ENCODE peak calls at places on chromosomes 7 and 10, in ten cellular contexts. S, Z, A, C, D, Y, O, U, J and W are unnamed samples.
A peak's percentile ranks its signal among the peaks of the same experiment; 100 is the strongest.

GRCh38 chr7:15219758-15220157 is 317.2 kb upstream of the DGKB start:
- DNase-seq in S (no peak), Z (no peak), A (no peak), C (no peak), D (no peak), Y (no peak), O (no peak), U (no peak), J (no peak), W (no peak)

GRCh38 chr10:69403519-69403918 is 13.2 kb downstream of the TACR2 start:
- DNase-seq in S (peak; percentile 83), Z (no peak), A (no peak), C (no peak), D (no peak), Y (no peak), O (no peak), U (no peak), J (no peak), W (no peak)

GRCh38 chr7:70595741-70596574 is 536.0 kb upstream of the GALNT17 start:
- DNase-seq in S (no peak), Z (no peak), A (no peak), C (peak; percentile 27), D (no peak), Y (no peak), O (peak; percentile 45), U (peak; percentile 36), J (peak; percentile 86), W (peak; percentile 75)

GRCh38 chr7:50164552-50165220 is 71.6 kb upstream of the ZPBP start:
- DNase-seq in S (no peak), Z (no peak), A (no peak), C (no peak), D (no peak), Y (no peak), O (no peak), U (no peak), J (no peak), W (no peak)

GRCh38 chr7:137354361-137354760 is 10.8 kb upstream of the PTN start:
- DNase-seq in S (peak; percentile 55), Z (no peak), A (no peak), C (no peak), D (no peak), Y (no peak), O (no peak), U (peak; percentile 39), J (no peak), W (no peak)

GRCh38 chr10:17234541-17234940 is 6.5 kb downstream of the VIM start:
- DNase-seq in S (no peak), Z (no peak), A (no peak), C (no peak), D (no peak), Y (no peak), O (no peak), U (no peak), J (no peak), W (no peak)

GRCh38 chr10:18542832-18543231 is 108.6 kb downstream of the NSUN6 start:
- DNase-seq in S (peak; percentile 26), Z (no peak), A (no peak), C (no peak), D (no peak), Y (no peak), O (no peak), U (no peak), J (no peak), W (no peak)

GRCh38 chr7:152850420-152850819 is 90.9 kb downstream of the ACTR3B start:
- DNase-seq in S (no peak), Z (no peak), A (no peak), C (no peak), D (no peak), Y (no peak), O (no peak), U (no peak), J (no peak), W (no peak)

GRCh38 chr10:11145498-11145855 is 127.8 kb downstream of the CELF2 start:
- DNase-seq in S (no peak), Z (no peak), A (no peak), C (peak; percentile 58), D (no peak), Y (no peak), O (peak; percentile 55), U (peak; percentile 41), J (no peak), W (peak; percentile 81)

GRCh38 chr7:45886931-45887667 is 1.2 kb upstream of the IGFBP1 start:
- DNase-seq in S (no peak), Z (no peak), A (no peak), C (no peak), D (no peak), Y (no peak), O (no peak), U (no peak), J (no peak), W (no peak)

GRCh38 chr7:111486472-111487142 is 75.7 kb downstream of the IMMP2L start:
- DNase-seq in S (peak; percentile 77), Z (no peak), A (peak; percentile 19), C (peak; percentile 53), D (no peak), Y (peak; percentile 74), O (no peak), U (peak; percentile 65), J (no peak), W (peak; percentile 42)

GRCh38 chr10:62726142-62726541 is 78.4 kb upstream of the ADO start:
- DNase-seq in S (no peak), Z (no peak), A (no peak), C (no peak), D (no peak), Y (no peak), O (no peak), U (no peak), J (no peak), W (peak; percentile 80)

GRCh38 chr10:13016413-13016812 is 14.9 kb upstream of the CCDC3 start:
- DNase-seq in S (no peak), Z (no peak), A (no peak), C (no peak), D (no peak), Y (no peak), O (no peak), U (no peak), J (no peak), W (no peak)

GRCh38 chr10:25018703-25019102 is 2.3 kb downstream of the THNSL1 start:
- DNase-seq in S (no peak), Z (no peak), A (no peak), C (no peak), D (no peak), Y (no peak), O (no peak), U (no peak), J (no peak), W (no peak)
- TF ChIP-seq CTCF in S (no peak), Z (no peak), A (no peak), C (no peak), D (no peak), Y (no peak), O (no peak), U (no peak), J (no peak), W (no peak)

GRCh38 chr7:2104107-2104710 is 128.5 kb downstream of the MAD1L1 start:
- DNase-seq in S (peak; percentile 93), Z (no peak), A (no peak), C (no peak), D (peak; percentile 90), Y (peak; percentile 81), O (peak; percentile 90), U (peak; percentile 89), J (peak; percentile 95), W (peak; percentile 72)
- H3K4me3 ChIP-seq in S (no peak overlapping the region), Z (no peak overlapping the region), A (no peak overlapping the region), C (no peak overlapping the region), D (peak overlapping the region; percentile 44), Y (no peak overlapping the region), O (peak overlapping the region; percentile 9), U (no peak overlapping the region), J (no peak overlapping the region), W (no peak overlapping the region)

GRCh38 chr10:110872145-110872983 is 636 bp downstream of the PDCD4 start:
- DNase-seq in S (peak; percentile 93), Z (no peak), A (no peak), C (peak; percentile 50), D (peak; percentile 63), Y (peak; percentile 88), O (peak; percentile 86), U (peak; percentile 90), J (peak; percentile 92), W (peak; percentile 88)
- TF ChIP-seq CTCF in S (peak; percentile 27), Z (no peak), A (peak; percentile 33), C (no peak), D (no peak), Y (peak; percentile 15), O (peak; percentile 12), U (peak; percentile 54), J (peak; percentile 57), W (peak; percentile 3)

GRCh38 chr10:29590598-29591415 is 44.0 kb downstream of the SVIL start:
- DNase-seq in S (peak; percentile 86), Z (no peak), A (peak; percentile 31), C (peak; percentile 28), D (no peak), Y (peak; percentile 53), O (no peak), U (peak; percentile 58), J (no peak), W (peak; percentile 34)
- H3K4me3 ChIP-seq in S (no peak overlapping the region), Z (no peak overlapping the region), A (no peak overlapping the region), C (no peak overlapping the region), D (peak overlapping the region; percentile 40), Y (no peak overlapping the region), O (peak overlapping the region; percentile 23), U (no peak overlapping the region), J (no peak overlapping the region), W (no peak overlapping the region)

GRCh38 chr7:80060218-80060806 is 74.3 kb upstream of the GNAI1 start:
- DNase-seq in S (peak; percentile 88), Z (no peak), A (peak; percentile 50), C (peak; percentile 72), D (no peak), Y (peak; percentile 71), O (no peak), U (peak; percentile 52), J (no peak), W (peak; percentile 38)
- TF ChIP-seq CTCF in S (no peak), Z (peak; percentile 51), A (peak; percentile 39), C (peak; percentile 53), D (peak; percentile 67), Y (peak; percentile 62), O (peak; percentile 51), U (peak; percentile 74), J (peak; percentile 83), W (peak; percentile 24)